ENCODE peak calls at places on chromosome 5, in four cellular contexts. One of them, this sample, is unnamed.

GRCh38 chr5:55415071-55415470 is 107.3 kb downstream of the MTREX start:
- DNase-seq in left ventricle myocardium inferior: no peak
- DNase-seq in IMR-90: no peak
- DNase-seq in NCI-H510A: no peak
- DNase-seq in this sample: no peak

GRCh38 chr5:154485850-154486426 is 7.9 kb upstream of the HAND1 start:
- DNase-seq in IMR-90: no peak
- DNase-seq in NCI-H510A: no peak
- DNase-seq in left ventricle myocardium inferior: no peak
- DNase-seq in this sample: peak

GRCh38 chr5:140362875-140363630 is 3.1 kb downstream of the SLC4A9 start:
- DNase-seq in NCI-H510A: peak
- DNase-seq in IMR-90: peak
- DNase-seq in left ventricle myocardium inferior: peak
- DNase-seq in this sample: peak

GRCh38 chr5:28862860-28863196 is 1824.4 kb upstream of the CDH9 start:
- DNase-seq in IMR-90: no peak
- DNase-seq in left ventricle myocardium inferior: no peak
- DNase-seq in NCI-H510A: no peak
- DNase-seq in this sample: no peak

GRCh38 chr5:173778784-173779304 is 109.3 kb upstream of the CPEB4 start:
- DNase-seq in IMR-90: peak
- DNase-seq in left ventricle myocardium inferior: no peak
- DNase-seq in NCI-H510A: no peak
- DNase-seq in this sample: no peak

GRCh38 chr5:14305045-14305444 is 161.9 kb downstream of the TRIO start:
- DNase-seq in NCI-H510A: no peak
- DNase-seq in IMR-90: peak
- DNase-seq in left ventricle myocardium inferior: peak
- DNase-seq in this sample: no peak

GRCh38 chr5:59564895-59565294 is 328.6 kb downstream of the PDE4D start:
- DNase-seq in IMR-90: no peak
- DNase-seq in NCI-H510A: no peak
- DNase-seq in left ventricle myocardium inferior: no peak
- DNase-seq in this sample: no peak

GRCh38 chr5:8013951-8014844 is 145.2 kb downstream of the MTRR start:
- DNase-seq in IMR-90: peak
- DNase-seq in NCI-H510A: no peak
- DNase-seq in left ventricle myocardium inferior: no peak
- DNase-seq in this sample: no peak

GRCh38 chr5:45696206-45696836 is at the start of gene HCN1:
- DNase-seq in left ventricle myocardium inferior: peak
- DNase-seq in IMR-90: peak
- DNase-seq in NCI-H510A: peak
- DNase-seq in this sample: peak

GRCh38 chr5:79771387-79771786 is 81.8 kb downstream of the CMYA5 start:
- DNase-seq in NCI-H510A: no peak
- DNase-seq in left ventricle myocardium inferior: no peak
- DNase-seq in IMR-90: peak
- DNase-seq in this sample: no peak

GRCh38 chr5:31273161-31273560 is 79.7 kb downstream of the CDH6 start:
- DNase-seq in NCI-H510A: no peak
- DNase-seq in left ventricle myocardium inferior: no peak
- DNase-seq in IMR-90: peak
- DNase-seq in this sample: no peak

GRCh38 chr5:57494104-57495098 is 11.8 kb upstream of the ACTBL2 start:
- DNase-seq in NCI-H510A: peak
- DNase-seq in IMR-90: peak
- DNase-seq in left ventricle myocardium inferior: peak
- DNase-seq in this sample: no peak

GRCh38 chr5:169701910-169702451 is 64.9 kb downstream of the DOCK2 start:
- DNase-seq in NCI-H510A: no peak
- DNase-seq in left ventricle myocardium inferior: no peak
- DNase-seq in IMR-90: peak
- DNase-seq in this sample: peak

GRCh38 chr5:122323132-122323548 is 11.1 kb downstream of the SNCAIP start:
- DNase-seq in NCI-H510A: no peak
- DNase-seq in left ventricle myocardium inferior: no peak
- DNase-seq in IMR-90: peak
- DNase-seq in this sample: peak

GRCh38 chr5:43193171-43193951 is 1.3 kb downstream of the NIM1K start:
- DNase-seq in left ventricle myocardium inferior: no peak
- DNase-seq in NCI-H510A: no peak
- DNase-seq in IMR-90: peak
- DNase-seq in this sample: peak

GRCh38 chr5:179147991-179148702 is 88.0 kb downstream of the ZNF354C start:
- DNase-seq in left ventricle myocardium inferior: peak
- DNase-seq in NCI-H510A: no peak
- DNase-seq in IMR-90: no peak
- DNase-seq in this sample: no peak

GRCh38 chr5:171400169-171400568 is 12.5 kb downstream of the NPM1 start:
- DNase-seq in IMR-90: no peak
- DNase-seq in NCI-H510A: no peak
- DNase-seq in left ventricle myocardium inferior: no peak
- DNase-seq in this sample: no peak

GRCh38 chr5:40754381-40755092 is 1.2 kb downstream of the TTC33 start:
- DNase-seq in left ventricle myocardium inferior: no peak
- DNase-seq in IMR-90: peak
- DNase-seq in NCI-H510A: no peak
- DNase-seq in this sample: peak

GRCh38 chr5:174599992-174600391 is 124.4 kb upstream of the MSX2 start:
- DNase-seq in NCI-H510A: no peak
- DNase-seq in IMR-90: no peak
- DNase-seq in left ventricle myocardium inferior: no peak
- DNase-seq in this sample: no peak

GRCh38 chr5:107092695-107093094 is 578.0 kb downstream of the EFNA5 start:
- DNase-seq in NCI-H510A: no peak
- DNase-seq in left ventricle myocardium inferior: no peak
- DNase-seq in IMR-90: no peak
- DNase-seq in this sample: no peak

GRCh38 chr5:73312872-73313510 is 135.6 kb downstream of the FOXD1 start:
- DNase-seq in IMR-90: peak
- DNase-seq in left ventricle myocardium inferior: no peak
- DNase-seq in NCI-H510A: no peak
- DNase-seq in this sample: no peak

GRCh38 chr5:133848306-133848924 is 120.0 kb downstream of the C5orf15 start:
- DNase-seq in NCI-H510A: peak
- DNase-seq in IMR-90: no peak
- DNase-seq in left ventricle myocardium inferior: no peak
- DNase-seq in this sample: no peak

GRCh38 chr5:122439645-122440044 is 127.6 kb downstream of the SNCAIP start:
- DNase-seq in NCI-H510A: no peak
- DNase-seq in IMR-90: no peak
- DNase-seq in left ventricle myocardium inferior: no peak
- DNase-seq in this sample: no peak

GRCh38 chr5:145463634-145464033 is 371.5 kb downstream of the PRELID2 start:
- DNase-seq in NCI-H510A: no peak
- DNase-seq in left ventricle myocardium inferior: no peak
- DNase-seq in IMR-90: peak
- DNase-seq in this sample: no peak

GRCh38 chr5:75363726-75364495 is 26.9 kb downstream of the HMGCR start:
- DNase-seq in NCI-H510A: no peak
- DNase-seq in IMR-90: no peak
- DNase-seq in left ventricle myocardium inferior: no peak
- DNase-seq in this sample: no peak

GRCh38 chr5:60538955-60539866 is 160.8 kb downstream of the DEPDC1B start:
- DNase-seq in left ventricle myocardium inferior: no peak
- DNase-seq in IMR-90: peak
- DNase-seq in NCI-H510A: no peak
- DNase-seq in this sample: no peak

GRCh38 chr5:88883566-88884434 is 816 bp upstream of the MEF2C start:
- DNase-seq in left ventricle myocardium inferior: peak
- DNase-seq in IMR-90: peak
- DNase-seq in NCI-H510A: peak
- DNase-seq in this sample: peak

GRCh38 chr5:23528677-23529076 is 21.3 kb downstream of the PRDM9 start:
- DNase-seq in IMR-90: no peak
- DNase-seq in NCI-H510A: no peak
- DNase-seq in left ventricle myocardium inferior: no peak
- DNase-seq in this sample: no peak

GRCh38 chr5:176379881-176380280 is 8.5 kb downstream of the NOP16 start:
- DNase-seq in NCI-H510A: no peak
- DNase-seq in IMR-90: no peak
- DNase-seq in left ventricle myocardium inferior: no peak
- DNase-seq in this sample: no peak

GRCh38 chr5:39780341-39780740 is 355.6 kb upstream of the DAB2 start:
- DNase-seq in NCI-H510A: no peak
- DNase-seq in IMR-90: peak
- DNase-seq in left ventricle myocardium inferior: no peak
- DNase-seq in this sample: no peak

GRCh38 chr5:168750926-168751325 is 171.8 kb upstream of the PANK3 start:
- DNase-seq in IMR-90: no peak
- DNase-seq in left ventricle myocardium inferior: no peak
- DNase-seq in NCI-H510A: no peak
- DNase-seq in this sample: no peak

GRCh38 chr5:81852277-81853004 is 101.5 kb upstream of the SSBP2 start:
- DNase-seq in left ventricle myocardium inferior: peak
- DNase-seq in IMR-90: peak
- DNase-seq in NCI-H510A: peak
- DNase-seq in this sample: peak

GRCh38 chr5:95734916-95735315 is 3.8 kb downstream of the RHOBTB3 start:
- DNase-seq in NCI-H510A: no peak
- DNase-seq in IMR-90: peak
- DNase-seq in left ventricle myocardium inferior: no peak
- DNase-seq in this sample: no peak

GRCh38 chr5:168359820-168360460 is 68.5 kb downstream of the WWC1 start:
- DNase-seq in IMR-90: no peak
- DNase-seq in left ventricle myocardium inferior: no peak
- DNase-seq in NCI-H510A: no peak
- DNase-seq in this sample: peak

GRCh38 chr5:92309336-92309991 is 926.3 kb upstream of the ARRDC3 start:
- DNase-seq in IMR-90: peak
- DNase-seq in left ventricle myocardium inferior: no peak
- DNase-seq in NCI-H510A: no peak
- DNase-seq in this sample: peak

GRCh38 chr5:180318456-180319089 is 26.7 kb upstream of the MAPK9 start:
- DNase-seq in NCI-H510A: no peak
- DNase-seq in IMR-90: no peak
- DNase-seq in left ventricle myocardium inferior: no peak
- DNase-seq in this sample: no peak

GRCh38 chr5:38548064-38548759 is 8.2 kb downstream of the LIFR start:
- DNase-seq in IMR-90: no peak
- DNase-seq in left ventricle myocardium inferior: no peak
- DNase-seq in NCI-H510A: no peak
- DNase-seq in this sample: no peak

GRCh38 chr5:67303356-67303755 is 106.8 kb upstream of the CD180 start:
- DNase-seq in IMR-90: peak
- DNase-seq in left ventricle myocardium inferior: no peak
- DNase-seq in NCI-H510A: no peak
- DNase-seq in this sample: no peak

GRCh38 chr5:7678057-7678456 is 172.9 kb downstream of the CFAP90 start:
- DNase-seq in NCI-H510A: no peak
- DNase-seq in IMR-90: no peak
- DNase-seq in left ventricle myocardium inferior: no peak
- DNase-seq in this sample: no peak

GRCh38 chr5:10601246-10602030 is 37.6 kb downstream of the ANKRD33B start:
- DNase-seq in NCI-H510A: peak
- DNase-seq in IMR-90: peak
- DNase-seq in left ventricle myocardium inferior: peak
- DNase-seq in this sample: peak